ENCODE peak calls at places on chromosome 13, in four cellular contexts. X, T, E and O are unnamed samples.

GRCh38 chr13:102117175-102117830 is 284.5 kb downstream of the FGF14 start:
- DNase-seq in X (peak; percentile 48), T (no peak), E (no peak), O (no peak)

GRCh38 chr13:95496485-95496884 is 56.0 kb upstream of the CLDN10 start:
- DNase-seq in X (no peak), T (no peak), E (no peak), O (no peak)

GRCh38 chr13:97561182-97561581 is 127.2 kb downstream of the RAP2A start:
- DNase-seq in X (no peak), T (no peak), E (no peak), O (no peak)

GRCh38 chr13:26254583-26255102 is 714 bp downstream of the CDK8 start:
- DNase-seq in X (peak; percentile 17), T (peak; percentile 45), E (peak; percentile 26), O (no peak)

GRCh38 chr13:102913924-102914628 is 68.2 kb downstream of the ERCC5 start:
- DNase-seq in X (peak; percentile 49), T (peak; percentile 54), E (no peak), O (peak; percentile 3)

GRCh38 chr13:33264620-33264978 is 21.0 kb downstream of the STARD13 start:
- DNase-seq in X (no peak), T (no peak), E (no peak), O (peak; percentile 18)

GRCh38 chr13:76965759-76966421 is 17.6 kb downstream of the ACOD1 start:
- DNase-seq in X (peak; percentile 31), T (peak; percentile 58), E (no peak), O (no peak)

GRCh38 chr13:92590503-92590908 is 636.1 kb upstream of the GPC6 start:
- DNase-seq in X (no peak), T (no peak), E (no peak), O (no peak)

GRCh38 chr13:91702411-91702810 is 304.0 kb downstream of the GPC5 start:
- DNase-seq in X (no peak), T (no peak), E (no peak), O (no peak)

GRCh38 chr13:91346848-91347211 is 657 bp upstream of the MIR17HG start:
- DNase-seq in X (no peak), T (peak; percentile 10), E (peak; percentile 33), O (peak; percentile 28)

GRCh38 chr13:98535501-98536357 is 41.2 kb downstream of the STK24 start:
- DNase-seq in X (no peak), T (peak; percentile 28), E (no peak), O (no peak)

GRCh38 chr13:97371486-97372109 is 62.4 kb upstream of the RAP2A start:
- DNase-seq in X (no peak), T (no peak), E (no peak), O (no peak)

GRCh38 chr13:112032186-112032835 is 34.6 kb upstream of the SOX1 start:
- DNase-seq in X (no peak), T (no peak), E (no peak), O (no peak)